ENCODE peak calls at places on chromosomes 16 and 17, in nine cellular contexts. P is activated T-cell treated with anti-CD3 and anti-CD28 coated beads for 1 hour; R is HCEC 1CT; H is substantia nigra; V is ascending aorta; D is heart right ventricle; J is PC-9; E is effector CD4-positive, alpha-beta T cell; N is thoracic aorta. Z is an unnamed sample.

GRCh38 chr17:68585643-68586042 is 15.5 kb downstream of the FAM20A start:
- DNase-seq in P (no peak), R (no peak), H (no peak), V (no peak), D (no peak), J (no peak), E (no peak), N (no peak), Z (no peak)

GRCh38 chr17:78112508-78113471 is 15.8 kb downstream of the TMC6 start:
- DNase-seq in P (peak), R (peak), H (peak), V (peak), D (peak), J (no peak), E (peak), N (no peak), Z (no peak)

GRCh38 chr17:40518401-40519088 is 17.1 kb upstream of the TNS4 start:
- DNase-seq in P (no peak), R (no peak), H (no peak), V (peak), D (no peak), J (peak), E (no peak), N (no peak), Z (no peak)

GRCh38 chr17:6402258-6402657 is 32.7 kb downstream of the AIPL1 start:
- DNase-seq in P (no peak), R (no peak), H (no peak), V (no peak), D (no peak), J (no peak), E (no peak), N (no peak), Z (no peak)

GRCh38 chr16:81181013-81181720 is 57.3 kb upstream of the BCO1 start:
- DNase-seq in P (no peak), R (peak), H (no peak), V (peak), D (peak), J (peak), E (no peak), N (peak), Z (peak)

GRCh38 chr16:82862057-82862456 is 235.3 kb downstream of the CDH13 start:
- DNase-seq in P (no peak), R (no peak), H (no peak), V (no peak), D (no peak), J (no peak), E (no peak), N (no peak), Z (no peak)

GRCh38 chr17:35588196-35588920 is 1.2 kb downstream of the AP2B1 start:
- DNase-seq in P (no peak), R (peak), H (no peak), V (no peak), D (no peak), J (peak), E (no peak), N (no peak), Z (no peak)

GRCh38 chr17:30780343-30780742 is 44.1 kb downstream of the CRLF3 start:
- DNase-seq in P (no peak), R (no peak), H (no peak), V (no peak), D (no peak), J (no peak), E (no peak), N (no peak), Z (no peak)

GRCh38 chr16:15949210-15950166 is at the start of gene ABCC1:
- DNase-seq in P (peak), R (peak), H (peak), V (no peak), D (peak), J (no peak), E (peak), N (no peak), Z (no peak)

GRCh38 chr16:12119562-12119961 is 143.0 kb downstream of the SNX29 start:
- DNase-seq in P (no peak), R (no peak), H (no peak), V (no peak), D (no peak), J (peak), E (no peak), N (no peak), Z (no peak)

GRCh38 chr16:67148656-67149275 is 2.0 kb downstream of the B3GNT9 start:
- DNase-seq in P (no peak), R (no peak), H (no peak), V (no peak), D (no peak), J (no peak), E (no peak), N (no peak), Z (no peak)

GRCh38 chr16:64489449-64489848 is 632.4 kb downstream of the CDH11 start:
- DNase-seq in P (no peak), R (no peak), H (no peak), V (no peak), D (no peak), J (no peak), E (no peak), N (no peak), Z (no peak)

GRCh38 chr17:72359274-72359673 is 238.5 kb downstream of the SOX9 start:
- DNase-seq in P (no peak), R (no peak), H (no peak), V (no peak), D (no peak), J (peak), E (no peak), N (no peak), Z (no peak)

GRCh38 chr17:75078097-75079022 is 9.4 kb upstream of the SLC16A5 start:
- DNase-seq in P (no peak), R (peak), H (no peak), V (peak), D (no peak), J (peak), E (no peak), N (no peak), Z (no peak)

GRCh38 chr17:77667478-77667877 is 291.0 kb upstream of the TNRC6C start:
- DNase-seq in P (no peak), R (no peak), H (no peak), V (no peak), D (no peak), J (no peak), E (no peak), N (no peak), Z (no peak)

GRCh38 chr16:68444058-68444657 is 4.2 kb downstream of the SMPD3 start:
- DNase-seq in P (no peak), R (no peak), H (no peak), V (no peak), D (no peak), J (no peak), E (no peak), N (no peak), Z (no peak)

GRCh38 chr17:79126139-79126538 is 51.5 kb downstream of the ENGASE start:
- DNase-seq in P (no peak), R (no peak), H (no peak), V (no peak), D (no peak), J (no peak), E (no peak), N (no peak), Z (no peak)

GRCh38 chr16:84608281-84608680 is 9.6 kb downstream of the COTL1 start:
- DNase-seq in P (no peak), R (no peak), H (no peak), V (no peak), D (no peak), J (no peak), E (no peak), N (no peak), Z (no peak)

GRCh38 chr16:57941016-57941656 is 29.8 kb downstream of the CNGB1 start:
- DNase-seq in P (no peak), R (no peak), H (peak), V (no peak), D (peak), J (peak), E (no peak), N (no peak), Z (no peak)

GRCh38 chr17:38748329-38749221 is at the start of gene PCGF2:
- DNase-seq in P (no peak), R (peak), H (peak), V (peak), D (peak), J (peak), E (no peak), N (peak), Z (no peak)

GRCh38 chr16:64428463-64428862 is 693.4 kb downstream of the CDH11 start:
- DNase-seq in P (no peak), R (peak), H (no peak), V (no peak), D (no peak), J (no peak), E (no peak), N (no peak), Z (peak)

GRCh38 chr16:83579431-83579830 is 228.3 kb upstream of the HSBP1 start:
- DNase-seq in P (no peak), R (no peak), H (no peak), V (no peak), D (no peak), J (no peak), E (no peak), N (no peak), Z (no peak)

GRCh38 chr17:33015716-33016346 is 24.2 kb downstream of the SPACA3 start:
- DNase-seq in P (no peak), R (no peak), H (no peak), V (peak), D (no peak), J (no peak), E (no peak), N (no peak), Z (no peak)